ENCODE peak calls at places on chromosomes 5 and 9, in nine cellular contexts. G, K, O, E, D, Y, C, M and I are unnamed samples.

GRCh38 chr5:145178667-145179523 is 656.2 kb downstream of the PRELID2 start:
- DNase-seq in G (peak; percentile 78), K (no peak), O (no peak), E (no peak), D (no peak), Y (no peak), C (no peak), M (no peak), I (peak; percentile 17)

GRCh38 chr5:148209151-148209550 is 6.3 kb downstream of the SPINK6 start:
- DNase-seq in G (no peak), K (no peak), O (no peak), E (no peak), D (no peak), Y (no peak), C (no peak), M (no peak), I (no peak)

GRCh38 chr9:79623799-79624721 is 52.3 kb downstream of the TLE4 start:
- DNase-seq in G (no peak), K (no peak), O (no peak), E (peak; percentile 17), D (peak; percentile 19), Y (peak; percentile 38), C (peak; percentile 69), M (no peak), I (peak; percentile 96)

GRCh38 chr9:111936391-111936790 is 39.8 kb downstream of the UGCG start:
- DNase-seq in G (no peak), K (no peak), O (no peak), E (no peak), D (no peak), Y (no peak), C (no peak), M (no peak), I (no peak)

GRCh38 chr9:127915801-127916664 is 808 bp downstream of the ST6GALNAC4 start:
- DNase-seq in G (no peak), K (no peak), O (peak; percentile 59), E (no peak), D (no peak), Y (peak; percentile 64), C (no peak), M (no peak), I (no peak)

GRCh38 chr5:152634596-152634995 is 229.5 kb upstream of the NMUR2 start:
- DNase-seq in G (peak; percentile 51), K (no peak), O (peak; percentile 52), E (no peak), D (no peak), Y (no peak), C (no peak), M (peak; percentile 45), I (no peak)

GRCh38 chr5:1789838-1790462 is 9.7 kb downstream of the MRPL36 start:
- DNase-seq in G (no peak), K (no peak), O (no peak), E (no peak), D (no peak), Y (no peak), C (peak; percentile 71), M (no peak), I (peak; percentile 88)

GRCh38 chr9:119967867-119968535 is 598.8 kb upstream of the BRINP1 start:
- DNase-seq in G (no peak), K (no peak), O (no peak), E (no peak), D (no peak), Y (no peak), C (no peak), M (peak; percentile 20), I (no peak)

GRCh38 chr5:54234304-54234938 is 76.0 kb downstream of the ARL15 start:
- DNase-seq in G (peak; percentile 65), K (no peak), O (no peak), E (no peak), D (no peak), Y (no peak), C (peak; percentile 42), M (no peak), I (peak; percentile 44)

GRCh38 chr9:114220129-114220541 is 64.8 kb downstream of the COL27A1 start:
- DNase-seq in G (no peak), K (no peak), O (no peak), E (no peak), D (no peak), Y (peak; percentile 12), C (no peak), M (no peak), I (no peak)

GRCh38 chr9:14014209-14014608 is 299.7 kb downstream of the NFIB start:
- DNase-seq in G (no peak), K (no peak), O (no peak), E (no peak), D (no peak), Y (no peak), C (no peak), M (no peak), I (no peak)

GRCh38 chr5:15609076-15609725 is 109.2 kb downstream of the FBXL7 start:
- DNase-seq in G (no peak), K (no peak), O (no peak), E (no peak), D (no peak), Y (no peak), C (no peak), M (no peak), I (peak; percentile 65)

GRCh38 chr5:72508241-72509170 is 1.3 kb upstream of the ZNF366 start:
- DNase-seq in G (no peak), K (no peak), O (no peak), E (no peak), D (no peak), Y (no peak), C (no peak), M (no peak), I (no peak)

GRCh38 chr9:14813336-14814020 is 90.9 kb upstream of the CER1 start:
- DNase-seq in G (no peak), K (no peak), O (no peak), E (no peak), D (no peak), Y (no peak), C (peak; percentile 32), M (no peak), I (no peak)

GRCh38 chr5:57887851-57888621 is 405.4 kb upstream of the ACTBL2 start:
- DNase-seq in G (peak; percentile 74), K (no peak), O (peak; percentile 72), E (no peak), D (no peak), Y (peak; percentile 42), C (peak; percentile 69), M (peak; percentile 69), I (peak; percentile 75)

DNA sequence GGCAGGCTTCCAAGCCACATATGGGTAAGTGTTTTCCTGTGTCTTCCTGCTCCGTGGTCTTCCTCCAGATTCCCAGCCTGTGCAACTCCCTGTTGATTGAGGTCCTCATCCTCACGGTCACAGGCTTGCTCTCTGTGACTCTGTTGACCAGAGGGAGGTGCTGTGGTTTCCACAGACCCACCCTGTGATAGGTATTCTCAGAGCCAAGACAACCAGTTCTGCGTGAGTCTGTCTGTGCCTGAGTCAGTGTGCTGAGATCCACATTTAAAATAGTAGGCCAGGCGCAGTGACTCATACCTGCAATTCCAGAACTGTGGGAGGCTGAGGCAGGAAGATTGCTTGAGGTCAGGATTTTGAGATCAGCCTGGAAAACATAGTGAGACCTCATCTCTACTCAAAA is 388.1 kb upstream of the IRX2 start:
- DNase-seq in G (no peak), K (no peak), O (no peak), E (no peak), D (no peak), Y (no peak), C (no peak), M (no peak), I (peak; percentile 50)
- TF ChIP-seq CTCF in G (peak; percentile 44), K (no peak), O (peak; percentile 43), E (no peak), D (no peak), Y (no peak), C (no peak), M (no peak), I (no peak)

GRCh38 chr9:130073373-130073772 is 19.7 kb downstream of the GPR107 start:
- DNase-seq in G (no peak), K (no peak), O (peak; percentile 60), E (no peak), D (no peak), Y (no peak), C (no peak), M (no peak), I (no peak)

GRCh38 chr9:130084337-130084736 is 30.6 kb downstream of the GPR107 start:
- DNase-seq in G (no peak), K (no peak), O (no peak), E (no peak), D (no peak), Y (no peak), C (no peak), M (no peak), I (no peak)

GRCh38 chr9:130072515-130073235 is 19.0 kb downstream of the GPR107 start:
- DNase-seq in G (no peak), K (no peak), O (no peak), E (no peak), D (no peak), Y (no peak), C (peak; percentile 60), M (no peak), I (peak; percentile 82)

GRCh38 chr9:130074391-130075115 is 20.8 kb downstream of the GPR107 start:
- DNase-seq in G (no peak), K (no peak), O (no peak), E (no peak), D (no peak), Y (no peak), C (no peak), M (no peak), I (no peak)

GRCh38 chr9:130078547-130078946 is 24.8 kb downstream of the GPR107 start:
- DNase-seq in G (no peak), K (no peak), O (no peak), E (no peak), D (no peak), Y (no peak), C (no peak), M (no peak), I (no peak)
- H3K36me3 ChIP-seq in G (peaks cover 26% of the 10 kb centered on the region), K (peaks cover 43% of the 10 kb centered on the region), O (peaks cover 55% of the 10 kb centered on the region), E (peaks cover 12% of the 10 kb centered on the region), D (peaks cover 36% of the 10 kb centered on the region), Y (no peaks in the 10 kb centered on the region), C (peaks cover 12% of the 10 kb centered on the region), M (peaks cover 72% of the 10 kb centered on the region), I (peaks cover 14% of the 10 kb centered on the region)

DNA sequence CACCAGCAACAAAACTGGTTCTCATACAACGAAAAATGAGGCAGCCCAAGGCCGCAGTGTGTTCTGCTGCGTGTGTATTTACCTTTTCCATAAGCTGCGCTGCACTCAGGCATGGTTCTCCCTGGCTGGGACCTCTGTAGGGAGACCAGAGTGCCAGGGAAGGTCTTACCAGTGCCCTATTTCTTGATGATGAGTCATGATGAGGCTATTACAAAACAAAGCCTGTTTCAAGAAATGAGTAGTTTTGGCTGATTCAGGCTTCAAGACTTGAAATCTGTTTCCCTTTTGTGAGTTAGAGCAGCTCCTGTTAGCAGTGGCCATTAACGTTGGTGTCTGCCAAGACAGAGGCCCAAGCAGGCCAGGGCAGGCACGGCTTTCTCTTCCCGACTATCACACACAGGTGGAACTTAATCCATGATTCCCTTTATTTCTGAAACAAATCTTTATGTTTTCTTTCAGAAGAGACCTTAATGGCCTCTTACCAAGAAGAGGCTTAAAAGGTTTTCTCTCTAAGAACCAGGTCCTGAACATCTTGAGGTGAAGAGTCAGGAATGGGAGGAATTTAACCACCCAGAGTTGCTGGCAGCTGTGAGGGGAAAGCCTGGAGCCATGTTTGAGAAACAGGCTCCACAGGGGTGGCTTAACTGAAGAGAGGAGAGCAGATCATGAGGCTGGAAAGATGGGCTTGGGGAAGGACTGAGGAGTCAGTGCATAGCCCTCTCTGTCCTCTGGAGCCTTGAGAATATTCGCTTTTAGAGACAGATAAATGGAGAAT is 41.4 kb upstream of the TIFAB start:
- DNase-seq in G (peak; percentile 39), K (no peak), O (no peak), E (no peak), D (no peak), Y (no peak), C (peak; percentile 86), M (no peak), I (peak; percentile 99)
- H3K27me3 ChIP-seq in G (peaks cover 100% of the 10 kb centered on the region), K (no peaks in the 10 kb centered on the region), O (peaks cover 100% of the 10 kb centered on the region), E (peaks cover 47% of the 10 kb centered on the region), D (peaks cover 76% of the 10 kb centered on the region), Y (peaks cover 72% of the 10 kb centered on the region), C (no peaks in the 10 kb centered on the region), M (no peaks in the 10 kb centered on the region), I (no peaks in the 10 kb centered on the region)

GRCh38 chr5:112691758-112692157 is 45.9 kb upstream of the APC start:
- DNase-seq in G (peak; percentile 81), K (no peak), O (peak; percentile 79), E (no peak), D (no peak), Y (no peak), C (peak; percentile 40), M (peak; percentile 56), I (no peak)
- TF ChIP-seq CTCF in G (peak; percentile 89), K (no peak), O (peak; percentile 71), E (no peak), D (no peak), Y (no peak), C (peak; percentile 44), M (peak; percentile 62), I (no peak)